ENCODE peak calls at places on chromosome 18, in ten cellular contexts. A, S, Z, J, K, Y, O, N, H and V are unnamed samples.

GRCh38 chr18:74468547-74469014 is 11.5 kb upstream of the DIPK1C start:
- DNase-seq in J (no peak), Y (no peak), S (no peak), Z (no peak), N (no peak), K (peak), O (no peak), A (peak), H (no peak), V (no peak)

GRCh38 chr18:48923746-48924580 is 26.8 kb downstream of the SMAD7 start:
- DNase-seq in H (no peak), N (no peak), Z (no peak), S (no peak), J (no peak), Y (no peak), O (no peak), A (no peak), K (peak), V (no peak)

GRCh38 chr18:2894841-2895370 is 48.1 kb downstream of the EMILIN2 start:
- DNase-seq in Y (no peak), S (no peak), H (peak), A (no peak), K (no peak), Z (no peak), O (no peak), J (no peak), N (no peak), V (no peak)

GRCh38 chr18:55925772-55926171 is 337.8 kb upstream of the TCF4 start:
- DNase-seq in S (no peak), J (no peak), N (no peak), K (no peak), H (no peak), Z (no peak), Y (no peak), O (no peak), A (no peak), V (no peak)

GRCh38 chr18:8609711-8610441 is 639 bp downstream of the RAB12 start:
- DNase-seq in Y (no peak), O (no peak), A (no peak), Z (no peak), N (no peak), J (no peak), H (peak), K (no peak), S (no peak), V (no peak)

GRCh38 chr18:23964282-23965238 is 50.0 kb upstream of the TTC39C start:
- DNase-seq in Z (no peak), H (no peak), K (no peak), A (no peak), O (no peak), N (no peak), J (no peak), S (no peak), Y (no peak), V (no peak)

GRCh38 chr18:13610517-13610916 is 115.8 kb downstream of the FAM210A start:
- DNase-seq in J (no peak), K (no peak), Z (no peak), H (no peak), S (no peak), Y (no peak), N (no peak), O (no peak), A (no peak), V (no peak)

GRCh38 chr18:67300498-67300897 is 216.0 kb downstream of the DSEL start:
- DNase-seq in Y (no peak), O (no peak), S (no peak), A (no peak), H (no peak), Z (no peak), J (peak), K (no peak), N (no peak), V (no peak)

GRCh38 chr18:8084160-8084559 is 517.0 kb downstream of the PTPRM start:
- DNase-seq in S (peak), J (peak), H (no peak), Y (no peak), A (peak), O (peak), Z (no peak), N (no peak), K (peak), V (no peak)

GRCh38 chr18:49560277-49561126 is 1.4 kb upstream of the LIPG start:
- DNase-seq in O (no peak), Z (no peak), H (no peak), Y (no peak), A (no peak), K (no peak), N (no peak), S (no peak), J (no peak), V (no peak)

GRCh38 chr18:77379976-77380375 is 130.3 kb downstream of the GALR1 start:
- DNase-seq in S (no peak), H (no peak), Z (no peak), J (no peak), K (no peak), Y (no peak), A (no peak), N (no peak), O (no peak), V (no peak)

GRCh38 chr18:74311000-74311399 is 4.6 kb upstream of the C18orf63 start:
- DNase-seq in Y (no peak), S (no peak), Z (no peak), K (no peak), H (no peak), N (no peak), A (no peak), O (no peak), J (no peak), V (no peak)

GRCh38 chr18:37565138-37565984 is at the start of gene CELF4:
- DNase-seq in J (no peak), A (peak), Z (no peak), K (no peak), N (no peak), Y (no peak), H (no peak), S (no peak), O (no peak), V (no peak)

GRCh38 chr18:61606759-61607158 is 273.5 kb downstream of the CDH20 start:
- DNase-seq in J (peak), A (peak), S (peak), Z (no peak), H (peak), O (peak), K (peak), N (no peak), Y (no peak), V (no peak)

GRCh38 chr18:9661564-9661963 is 46.5 kb upstream of the RAB31 start:
- DNase-seq in H (no peak), Z (no peak), N (no peak), A (peak), S (no peak), K (no peak), J (no peak), O (no peak), Y (no peak), V (no peak)

GRCh38 chr18:46723856-46724415 is 32.9 kb downstream of the ST8SIA5 start:
- DNase-seq in Z (no peak), K (no peak), A (no peak), H (no peak), S (no peak), Y (no peak), N (no peak), J (no peak), O (no peak), V (no peak)

GRCh38 chr18:75253784-75254183 is 43.2 kb downstream of the TSHZ1 start:
- DNase-seq in H (no peak), N (no peak), S (peak), O (no peak), K (no peak), Z (no peak), Y (no peak), J (no peak), A (peak), V (no peak)

GRCh38 chr18:12296087-12296403 is 12.0 kb upstream of the TUBB6 start:
- DNase-seq in H (peak), J (no peak), A (no peak), Y (no peak), K (no peak), Z (no peak), O (no peak), S (no peak), N (no peak), V (no peak)

GRCh38 chr18:22378672-22379282 is 38.9 kb downstream of the CTAGE1 start:
- DNase-seq in K (peak), S (no peak), J (no peak), H (no peak), Y (no peak), A (peak), O (peak), Z (no peak), N (no peak), V (no peak)

GRCh38 chr18:76847926-76848325 is 25.6 kb downstream of the ZNF236 start:
- DNase-seq in O (no peak), A (peak), J (no peak), Y (no peak), Z (no peak), K (no peak), H (no peak), S (no peak), N (no peak), V (no peak)

GRCh38 chr18:48832961-48833700 is 117.6 kb downstream of the SMAD7 start:
- DNase-seq in J (no peak), Z (no peak), N (no peak), Y (no peak), A (peak), O (peak), S (no peak), H (peak), K (peak), V (no peak)

GRCh38 chr18:58761970-58762780 is 90.9 kb downstream of the MALT1 start:
- DNase-seq in A (no peak), Y (no peak), S (no peak), O (no peak), N (no peak), K (no peak), J (no peak), Z (no peak), H (no peak), V (no peak)

GRCh38 chr18:76572517-76573247 is 77.6 kb upstream of the ZNF516 start:
- DNase-seq in O (no peak), S (no peak), J (no peak), K (no peak), A (peak), Y (no peak), N (no peak), Z (no peak), H (no peak), V (no peak)

GRCh38 chr18:45771587-45771986 is 47.6 kb downstream of the SLC14A1 start:
- DNase-seq in A (no peak), H (no peak), S (no peak), J (no peak), Z (no peak), O (no peak), N (no peak), K (no peak), Y (no peak), V (no peak)

GRCh38 chr18:74524097-74524496 is 10.2 kb upstream of the CNDP1 start:
- DNase-seq in A (no peak), Z (no peak), S (no peak), Y (no peak), N (no peak), J (no peak), O (no peak), H (no peak), K (no peak), V (no peak)

GRCh38 chr18:59631583-59632181 is 65.5 kb downstream of the CCBE1 start:
- DNase-seq in A (peak), H (no peak), Z (no peak), N (no peak), K (peak), S (peak), O (peak), Y (no peak), J (peak), V (no peak)

GRCh38 chr18:60090170-60090569 is 190.4 kb downstream of the PMAIP1 start:
- DNase-seq in S (no peak), H (no peak), A (no peak), Z (no peak), N (no peak), O (no peak), K (peak), J (no peak), Y (no peak), V (no peak)

GRCh38 chr18:11999431-11999830 is 18.1 kb downstream of the IMPA2 start:
- DNase-seq in A (no peak), Y (no peak), H (no peak), J (no peak), Z (peak), S (no peak), K (no peak), N (no peak), O (no peak), V (no peak)

GRCh38 chr18:13382990-13383821 is 164.6 kb downstream of the LDLRAD4 start:
- DNase-seq in Z (no peak), N (no peak), K (no peak), J (no peak), O (no peak), Y (no peak), S (no peak), A (no peak), H (no peak), V (no peak)